ENCODE peak calls at places on chromosome 4, in four cellular contexts. I, M, B and R are unnamed samples.
A peak's percentile ranks its signal among the peaks of the same experiment; 100 is the strongest.

GRCh38 chr4:155705664-155706063 is 39.0 kb downstream of the GUCY1A1 start:
- DNase-seq in I (peak; percentile 93), M (peak; percentile 91), B (no peak), R (peak; percentile 10)

GRCh38 chr4:7472443-7473013 is 37.8 kb upstream of the PSAPL1 start:
- DNase-seq in I (no peak), M (no peak), B (no peak), R (no peak)

GRCh38 chr4:155796031-155796430 is 37.2 kb downstream of the GUCY1B1 start:
- DNase-seq in I (peak; percentile 14), M (peak; percentile 4), B (no peak), R (peak; percentile 56)

GRCh38 chr4:155582971-155583437 is 83.6 kb upstream of the GUCY1A1 start:
- DNase-seq in I (peak; percentile 19), M (no peak), B (no peak), R (peak; percentile 46)

GRCh38 chr4:41327770-41328169 is 71.0 kb downstream of the UCHL1 start:
- DNase-seq in I (no peak), M (no peak), B (no peak), R (no peak)

GRCh38 chr4:62135565-62136156 is 935.5 kb downstream of the ADGRL3 start:
- DNase-seq in I (peak; percentile 0), M (no peak), B (no peak), R (peak; percentile 72)

GRCh38 chr4:183444953-183445543 is 612 bp downstream of the CDKN2AIP start:
- DNase-seq in I (no peak), M (no peak), B (peak; percentile 20), R (peak; percentile 2)

GRCh38 chr4:37758226-37758625 is 68.3 kb upstream of the PGM2 start:
- DNase-seq in I (no peak), M (peak; percentile 11), B (peak; percentile 31), R (no peak)

GRCh38 chr4:152983774-152984411 is 47.8 kb downstream of the FHDC1 start:
- DNase-seq in I (peak; percentile 91), M (peak; percentile 97), B (peak; percentile 14), R (peak; percentile 77)

GRCh38 chr4:145056325-145057130 is 41.5 kb downstream of the ANAPC10 start:
- DNase-seq in I (no peak), M (no peak), B (no peak), R (no peak)

GRCh38 chr4:41158274-41158673 is 56.1 kb downstream of the APBB2 start:
- DNase-seq in I (no peak), M (no peak), B (no peak), R (no peak)

GRCh38 chr4:109600431-109600830 is 40.4 kb downstream of the MCUB start:
- DNase-seq in I (no peak), M (no peak), B (no peak), R (no peak)